ENCODE peak calls at places on chromosomes 2 and 18, in nine cellular contexts. N is stomach; E is MM.1S; G is neural progenitor cell; M is HepG2; F is CD8-positive, alpha-beta T cell; Q is AG09319; B is endothelial cell; O is GM13976. W is an unnamed sample.

GRCh38 chr18:678482-679182 is 21.2 kb downstream of the TYMS start:
- DNase-seq in N (no peak), E (no peak), G (no peak), M (no peak), F (no peak), Q (no peak), B (no peak), O (no peak), W (no peak)

GRCh38 chr18:79372461-79372860 is 23.3 kb upstream of the NFATC1 start:
- DNase-seq in N (no peak), E (no peak), G (no peak), M (no peak), F (no peak), Q (no peak), B (no peak), O (no peak), W (no peak)

GRCh38 chr18:6370410-6370809 is 44.3 kb downstream of the L3MBTL4 start:
- DNase-seq in N (no peak), E (no peak), G (no peak), M (peak), F (no peak), Q (no peak), B (no peak), O (no peak), W (peak)

GRCh38 chr18:4358618-4359017 is 96.5 kb downstream of the DLGAP1 start:
- DNase-seq in N (no peak), E (no peak), G (peak), M (no peak), F (no peak), Q (no peak), B (no peak), O (no peak), W (no peak)

GRCh38 chr2:10515887-10516286 is 67.8 kb upstream of the ODC1 start:
- DNase-seq in N (no peak), E (no peak), G (no peak), M (no peak), F (no peak), Q (no peak), B (no peak), O (no peak), W (no peak)

GRCh38 chr18:56650056-56650455 is 1.1 kb upstream of the WDR7 start:
- DNase-seq in N (no peak), E (no peak), G (no peak), M (no peak), F (no peak), Q (no peak), B (no peak), O (no peak), W (no peak)

GRCh38 chr2:241868661-241869081 is 858 bp upstream of the RTP5 start:
- DNase-seq in N (no peak), E (no peak), G (no peak), M (no peak), F (no peak), Q (no peak), B (no peak), O (no peak), W (peak)

GRCh38 chr2:154507186-154507585 is 191.3 kb upstream of the KCNJ3 start:
- DNase-seq in N (no peak), E (no peak), G (no peak), M (no peak), F (no peak), Q (no peak), B (no peak), O (peak), W (no peak)

GRCh38 chr2:88247531-88247930 is 77.4 kb downstream of the THNSL2 start:
- DNase-seq in N (no peak), E (no peak), G (no peak), M (no peak), F (no peak), Q (no peak), B (no peak), O (no peak), W (no peak)

GRCh38 chr18:62339106-62339988 is 14.2 kb downstream of the TNFRSF11A start:
- DNase-seq in N (no peak), E (no peak), G (no peak), M (no peak), F (no peak), Q (no peak), B (no peak), O (no peak), W (no peak)

GRCh38 chr2:1716441-1716840 is 27.9 kb downstream of the PXDN start:
- DNase-seq in N (no peak), E (no peak), G (no peak), M (no peak), F (no peak), Q (no peak), B (no peak), O (no peak), W (no peak)

GRCh38 chr2:157786663-157787363 is 89.3 kb downstream of the ACVR1 start:
- DNase-seq in N (no peak), E (no peak), G (no peak), M (no peak), F (no peak), Q (no peak), B (no peak), O (no peak), W (no peak)

GRCh38 chr2:73931531-73932500 is 5.1 kb downstream of the DGUOK start:
- DNase-seq in N (no peak), E (no peak), G (no peak), M (no peak), F (peak), Q (no peak), B (no peak), O (no peak), W (no peak)

GRCh38 chr2:101617786-101618185 is 79.7 kb upstream of the MAP4K4 start:
- DNase-seq in N (no peak), E (no peak), G (peak), M (no peak), F (no peak), Q (no peak), B (no peak), O (no peak), W (no peak)

GRCh38 chr18:79519751-79520472 is 124.2 kb downstream of the NFATC1 start:
- DNase-seq in N (no peak), E (no peak), G (peak), M (no peak), F (peak), Q (no peak), B (peak), O (no peak), W (peak)

GRCh38 chr18:62526098-62527025 is 3.5 kb downstream of the ZCCHC2 start:
- DNase-seq in N (peak), E (peak), G (peak), M (peak), F (peak), Q (peak), B (peak), O (peak), W (peak)

GRCh38 chr2:8487461-8487932 is 194.4 kb upstream of the ID2 start:
- DNase-seq in N (no peak), E (no peak), G (peak), M (no peak), F (no peak), Q (no peak), B (no peak), O (peak), W (no peak)

GRCh38 chr2:156321243-156321904 is 11.1 kb downstream of the NR4A2 start:
- DNase-seq in N (peak), E (no peak), G (peak), M (no peak), F (peak), Q (no peak), B (no peak), O (peak), W (no peak)

GRCh38 chr2:25617948-25618646 is 55.3 kb downstream of the DTNB start:
- DNase-seq in N (no peak), E (no peak), G (no peak), M (peak), F (no peak), Q (peak), B (no peak), O (no peak), W (no peak)

GRCh38 chr2:94994063-94994913 is 31.2 kb upstream of the MAL start:
- DNase-seq in N (peak), E (no peak), G (no peak), M (no peak), F (no peak), Q (no peak), B (no peak), O (no peak), W (peak)

GRCh38 chr18:31563778-31564177 is 27.9 kb upstream of the TTR start:
- DNase-seq in N (no peak), E (no peak), G (no peak), M (no peak), F (no peak), Q (no peak), B (no peak), O (peak), W (no peak)

GRCh38 chr2:239548491-239548890 is 147.7 kb upstream of the HDAC4 start:
- DNase-seq in N (no peak), E (peak), G (no peak), M (no peak), F (peak), Q (no peak), B (no peak), O (no peak), W (no peak)

GRCh38 chr2:99777266-99777640 is 287.4 kb upstream of the REV1 start:
- DNase-seq in N (no peak), E (no peak), G (no peak), M (no peak), F (no peak), Q (no peak), B (no peak), O (no peak), W (no peak)

GRCh38 chr2:225040862-225041209 is 1.4 kb downstream of the DOCK10 start:
- DNase-seq in N (no peak), E (peak), G (peak), M (no peak), F (peak), Q (no peak), B (no peak), O (peak), W (no peak)

GRCh38 chr2:206799083-206799482 is 33.7 kb downstream of the FASTKD2 start:
- DNase-seq in N (no peak), E (no peak), G (no peak), M (no peak), F (no peak), Q (no peak), B (no peak), O (no peak), W (no peak)

GRCh38 chr2:72712977-72713376 is 112.9 kb downstream of the EXOC6B start:
- DNase-seq in N (no peak), E (no peak), G (no peak), M (no peak), F (no peak), Q (no peak), B (no peak), O (no peak), W (no peak)

GRCh38 chr18:43322133-43322532 is 44.8 kb upstream of the SYT4 start:
- DNase-seq in N (no peak), E (no peak), G (no peak), M (no peak), F (no peak), Q (no peak), B (no peak), O (no peak), W (peak)

GRCh38 chr2:240418311-240418710 is 17.2 kb upstream of the GPC1 start:
- DNase-seq in N (no peak), E (no peak), G (no peak), M (no peak), F (no peak), Q (no peak), B (no peak), O (no peak), W (no peak)

GRCh38 chr2:73283545-73284295 is 558 bp downstream of the FBXO41 start:
- DNase-seq in N (no peak), E (peak), G (peak), M (no peak), F (no peak), Q (no peak), B (no peak), O (peak), W (peak)

GRCh38 chr2:8452979-8453903 is 228.6 kb upstream of the ID2 start:
- DNase-seq in N (no peak), E (no peak), G (no peak), M (peak), F (no peak), Q (no peak), B (no peak), O (no peak), W (no peak)

GRCh38 chr18:9849407-9849961 is 36.3 kb upstream of the TXNDC2 start:
- DNase-seq in N (peak), E (no peak), G (peak), M (no peak), F (no peak), Q (no peak), B (peak), O (no peak), W (peak)

GRCh38 chr2:126885701-126886121 is 13.0 kb upstream of the TEX51 start:
- DNase-seq in N (no peak), E (no peak), G (no peak), M (no peak), F (no peak), Q (no peak), B (no peak), O (no peak), W (no peak)

GRCh38 chr18:34893239-34893638 is 148.0 kb upstream of the MAPRE2 start:
- DNase-seq in N (no peak), E (no peak), G (no peak), M (no peak), F (no peak), Q (no peak), B (no peak), O (no peak), W (no peak)

GRCh38 chr2:120219766-120220165 is 3.4 kb downstream of the TMEM185B start:
- DNase-seq in N (peak), E (no peak), G (no peak), M (no peak), F (no peak), Q (no peak), B (no peak), O (no peak), W (no peak)

GRCh38 chr2:102736607-102737409 is 25.0 kb upstream of the TMEM182 start:
- DNase-seq in N (peak), E (peak), G (peak), M (peak), F (peak), Q (no peak), B (peak), O (peak), W (peak)
- TF ChIP-seq CTCF in N (no peak), E (no peak), G (no peak), M (no peak), F (no peak), Q (peak), B (no peak), O (no peak), W (no peak)

GRCh38 chr2:110978871-110979833 is 141.6 kb upstream of the BCL2L11 start:
- DNase-seq in N (no peak), E (no peak), G (no peak), M (no peak), F (no peak), Q (no peak), B (no peak), O (no peak), W (no peak)

GRCh38 chr2:110979834-110980612 is 140.7 kb upstream of the BCL2L11 start:
- DNase-seq in N (no peak), E (no peak), G (no peak), M (no peak), F (no peak), Q (no peak), B (no peak), O (no peak), W (no peak)

GRCh38 chr2:110977388-110977787 is 143.3 kb upstream of the BCL2L11 start:
- DNase-seq in N (no peak), E (no peak), G (no peak), M (no peak), F (no peak), Q (no peak), B (no peak), O (no peak), W (no peak)

GRCh38 chr2:110980613-110981062 is 140.1 kb upstream of the BCL2L11 start:
- DNase-seq in N (no peak), E (no peak), G (peak), M (no peak), F (no peak), Q (no peak), B (no peak), O (no peak), W (no peak)

GRCh38 chr2:110978148-110978547 is 142.6 kb upstream of the BCL2L11 start:
- DNase-seq in N (no peak), E (no peak), G (no peak), M (no peak), F (no peak), Q (no peak), B (no peak), O (no peak), W (no peak)
- TF ChIP-seq CTCF in N (no peak), E (no peak), G (no peak), M (no peak), F (no peak), Q (no peak), B (no peak), O (no peak), W (no peak)

GRCh38 chr2:183172220-183172887 is 48.1 kb downstream of the NUP35 start:
- DNase-seq in N (no peak), E (no peak), G (peak), M (no peak), F (no peak), Q (no peak), B (no peak), O (no peak), W (no peak)
- TF ChIP-seq CTCF in N (no peak), E (no peak), G (peak), M (peak), F (no peak), Q (no peak), B (no peak), O (no peak), W (no peak)

GRCh38 chr2:164496881-164497280 is 124.4 kb downstream of the GRB14 start:
- DNase-seq in N (no peak), E (no peak), G (no peak), M (no peak), F (no peak), Q (no peak), B (no peak), O (no peak), W (no peak)

GRCh38 chr2:164496421-164496820 is 124.9 kb downstream of the GRB14 start:
- DNase-seq in N (no peak), E (no peak), G (no peak), M (no peak), F (no peak), Q (no peak), B (no peak), O (no peak), W (no peak)

GRCh38 chr2:164498841-164499240 is 122.4 kb downstream of the GRB14 start:
- DNase-seq in N (no peak), E (no peak), G (no peak), M (no peak), F (no peak), Q (no peak), B (no peak), O (no peak), W (no peak)

GRCh38 chr2:164495491-164496223 is 125.6 kb downstream of the GRB14 start:
- DNase-seq in N (no peak), E (no peak), G (peak), M (peak), F (no peak), Q (peak), B (peak), O (no peak), W (no peak)
- TF ChIP-seq CTCF in N (no peak), E (peak), G (peak), M (peak), F (no peak), Q (peak), B (peak), O (no peak), W (peak)

GRCh38 chr18:49041677-49042570 is 91.2 kb upstream of the SMAD7 start:
- DNase-seq in N (peak), E (peak), G (peak), M (peak), F (peak), Q (peak), B (no peak), O (peak), W (no peak)
- TF ChIP-seq CTCF in N (peak), E (peak), G (peak), M (peak), F (peak), Q (peak), B (no peak), O (no peak), W (peak)